ENCODE peak calls at places on chromosomes 16 and 17, in eight cellular contexts. K is AG04450, V is cardiac fibroblast, L is OCI-LY7, Q is retinal pigment epithelial cell, E is hepatocyte, D is suprapubic skin, O is cardiac muscle cell. J is an unnamed sample.

GRCh38 chr16:79171504-79172240 is 428.9 kb downstream of the MAF start:
- DNase-seq in K (no peak), V (no peak), L (no peak), Q (no peak), E (no peak), D (no peak), O (peak; percentile 28), J (no peak)

GRCh38 chr17:35898283-35899070 is 18.3 kb upstream of the CCL5 start:
- DNase-seq in K (no peak), V (no peak), L (no peak), Q (no peak), E (no peak), D (no peak), O (no peak), J (peak; percentile 56)

GRCh38 chr16:88194397-88195020 is 188.2 kb upstream of the ZNF469 start:
- DNase-seq in K (no peak), V (no peak), L (no peak), Q (no peak), E (peak; percentile 34), D (peak; percentile 88), O (no peak), J (no peak)

GRCh38 chr17:74565116-74565515 is 2.2 kb downstream of the CD300H start:
- DNase-seq in K (no peak), V (no peak), L (no peak), Q (no peak), E (no peak), D (no peak), O (no peak), J (no peak)

GRCh38 chr17:70865993-70866804 is 696.9 kb downstream of the KCNJ2 start:
- DNase-seq in K (no peak), V (peak; percentile 41), L (no peak), Q (no peak), E (no peak), D (no peak), O (no peak), J (no peak)

GRCh38 chr17:5629133-5629532 is 44.8 kb upstream of the NLRP1 start:
- DNase-seq in K (no peak), V (no peak), L (no peak), Q (no peak), E (no peak), D (no peak), O (no peak), J (no peak)

GRCh38 chr16:87420401-87421368 is 28.5 kb downstream of the MAP1LC3B start:
- DNase-seq in K (no peak), V (no peak), L (peak; percentile 8), Q (no peak), E (no peak), D (no peak), O (no peak), J (no peak)

GRCh38 chr17:50056217-50056960 is 479 bp downstream of the ITGA3 start:
- DNase-seq in K (no peak), V (peak; percentile 66), L (peak; percentile 82), Q (no peak), E (peak; percentile 87), D (no peak), O (peak; percentile 86), J (peak; percentile 74)

GRCh38 chr17:77327566-77328463 is 187.0 kb downstream of the SEC14L1 start:
- DNase-seq in K (no peak), V (no peak), L (peak; percentile 53), Q (no peak), E (peak; percentile 41), D (peak; percentile 57), O (no peak), J (no peak)

GRCh38 chr16:11996433-11997174 is 20.1 kb downstream of the SNX29 start:
- DNase-seq in K (no peak), V (no peak), L (no peak), Q (no peak), E (no peak), D (no peak), O (no peak), J (no peak)

GRCh38 chr17:37770631-37771518 is 26.0 kb upstream of the HNF1B start:
- DNase-seq in K (no peak), V (peak; percentile 70), L (peak; percentile 6), Q (no peak), E (peak; percentile 83), D (no peak), O (peak; percentile 71), J (peak; percentile 61)

GRCh38 chr16:47139561-47140185 is 4.1 kb downstream of the NETO2 start:
- DNase-seq in K (no peak), V (peak; percentile 3), L (no peak), Q (no peak), E (no peak), D (no peak), O (no peak), J (no peak)

GRCh38 chr17:42111901-42112551 is 488 bp downstream of the DHX58 start:
- DNase-seq in K (no peak), V (peak; percentile 41), L (no peak), Q (no peak), E (no peak), D (no peak), O (no peak), J (peak; percentile 28)

GRCh38 chr17:50659220-50659619 is 24.5 kb downstream of the ABCC3 start:
- DNase-seq in K (no peak), V (no peak), L (no peak), Q (no peak), E (no peak), D (no peak), O (no peak), J (no peak)

DNA sequence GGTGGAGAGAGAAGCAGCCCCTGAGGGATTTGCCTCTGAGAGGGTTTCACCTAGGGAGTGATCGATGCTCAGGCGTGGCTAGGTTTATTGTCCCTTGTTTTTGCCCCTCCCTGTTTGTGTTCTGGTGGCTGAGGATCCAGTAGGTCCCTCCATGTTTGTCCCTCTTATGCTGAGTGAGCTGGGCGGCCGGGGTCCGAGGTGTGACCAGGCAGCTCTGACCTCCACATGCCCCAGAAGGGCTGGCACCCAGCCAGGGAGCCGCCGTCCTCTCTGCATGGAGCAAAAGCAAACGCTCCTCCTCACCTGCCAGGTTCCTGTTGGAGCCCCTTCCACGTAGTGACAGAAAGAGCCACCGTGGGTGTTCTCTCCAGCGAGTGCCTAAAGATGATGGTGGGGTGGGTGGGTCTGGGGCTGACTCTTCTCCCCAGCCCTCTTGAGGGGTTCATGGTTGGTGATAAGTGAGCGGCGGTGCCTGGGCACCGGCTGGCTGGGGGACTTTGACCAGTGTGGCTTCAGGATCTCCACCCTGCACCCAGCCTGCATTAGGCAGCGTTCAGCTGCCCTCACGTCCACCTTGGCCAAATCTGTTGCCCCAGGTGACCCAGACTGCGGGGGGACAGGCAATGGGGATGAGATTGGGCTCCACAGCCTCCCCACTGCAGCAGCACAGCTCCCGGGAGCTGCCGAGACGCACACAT is 14.1 kb upstream of the NUDT16L1 start:
- DNase-seq in K (no peak), V (no peak), L (no peak), Q (no peak), E (no peak), D (no peak), O (peak; percentile 75), J (peak; percentile 45)
- H3K4me3 ChIP-seq in K (no peak overlapping the region), V (no peak overlapping the region), L (no peak overlapping the region), Q (no peak overlapping the region), E (no peak overlapping the region), D (peak overlapping the region; percentile 46), O (no peak overlapping the region), J (peak overlapping the region; percentile 39)

GRCh38 chr17:2799653-2800052 is 3.4 kb downstream of the RAP1GAP2 start:
- DNase-seq in K (no peak), V (no peak), L (no peak), Q (no peak), E (no peak), D (no peak), O (no peak), J (no peak)

GRCh38 chr17:2797632-2798031 is 1.4 kb downstream of the RAP1GAP2 start:
- DNase-seq in K (no peak), V (no peak), L (no peak), Q (no peak), E (no peak), D (no peak), O (no peak), J (no peak)

GRCh38 chr17:2798679-2799078 is 2.4 kb downstream of the RAP1GAP2 start:
- DNase-seq in K (no peak), V (no peak), L (no peak), Q (no peak), E (no peak), D (no peak), O (no peak), J (no peak)

GRCh38 chr17:2797226-2797625 is 988 bp downstream of the RAP1GAP2 start:
- DNase-seq in K (no peak), V (no peak), L (no peak), Q (no peak), E (no peak), D (no peak), O (no peak), J (no peak)

GRCh38 chr17:2798188-2798587 is 1.9 kb downstream of the RAP1GAP2 start:
- DNase-seq in K (no peak), V (no peak), L (no peak), Q (no peak), E (no peak), D (no peak), O (no peak), J (no peak)
- H3K4me3 ChIP-seq in K (no peak overlapping the region), V (no peak overlapping the region), L (no peak overlapping the region), Q (no peak overlapping the region), E (no peak overlapping the region), D (no peak overlapping the region), O (no peak overlapping the region), J (no peak overlapping the region)

DNA sequence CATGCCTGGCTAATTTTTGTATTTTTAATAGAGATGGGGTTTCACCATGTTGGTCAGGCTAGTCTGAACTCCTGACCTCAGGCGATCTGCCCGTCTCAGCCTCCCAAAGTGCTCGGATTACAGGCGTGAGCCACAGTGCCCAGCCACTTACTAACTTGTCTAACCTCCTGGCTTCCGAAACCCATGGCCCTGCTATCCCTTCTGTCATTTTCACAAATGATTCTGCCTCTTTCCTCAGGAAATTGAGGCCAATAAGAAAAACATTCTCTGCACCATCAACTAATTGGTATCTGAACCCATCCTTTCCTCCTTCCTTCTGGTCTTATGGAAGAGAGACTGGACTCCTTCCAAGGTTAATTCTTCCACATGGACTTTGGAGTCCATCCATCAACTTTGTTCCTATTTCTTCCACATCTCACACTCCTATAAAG is 27.9 kb upstream of the TNRC6A start:
- DNase-seq in K (no peak), V (peak; percentile 85), L (no peak), Q (no peak), E (no peak), D (no peak), O (no peak), J (no peak)
- H3K4me3 ChIP-seq in K (no peak overlapping the region), V (no peak overlapping the region), L (no peak overlapping the region), Q (no peak overlapping the region), E (no peak overlapping the region), D (no peak overlapping the region), O (no peak overlapping the region), J (no peak overlapping the region)

DNA sequence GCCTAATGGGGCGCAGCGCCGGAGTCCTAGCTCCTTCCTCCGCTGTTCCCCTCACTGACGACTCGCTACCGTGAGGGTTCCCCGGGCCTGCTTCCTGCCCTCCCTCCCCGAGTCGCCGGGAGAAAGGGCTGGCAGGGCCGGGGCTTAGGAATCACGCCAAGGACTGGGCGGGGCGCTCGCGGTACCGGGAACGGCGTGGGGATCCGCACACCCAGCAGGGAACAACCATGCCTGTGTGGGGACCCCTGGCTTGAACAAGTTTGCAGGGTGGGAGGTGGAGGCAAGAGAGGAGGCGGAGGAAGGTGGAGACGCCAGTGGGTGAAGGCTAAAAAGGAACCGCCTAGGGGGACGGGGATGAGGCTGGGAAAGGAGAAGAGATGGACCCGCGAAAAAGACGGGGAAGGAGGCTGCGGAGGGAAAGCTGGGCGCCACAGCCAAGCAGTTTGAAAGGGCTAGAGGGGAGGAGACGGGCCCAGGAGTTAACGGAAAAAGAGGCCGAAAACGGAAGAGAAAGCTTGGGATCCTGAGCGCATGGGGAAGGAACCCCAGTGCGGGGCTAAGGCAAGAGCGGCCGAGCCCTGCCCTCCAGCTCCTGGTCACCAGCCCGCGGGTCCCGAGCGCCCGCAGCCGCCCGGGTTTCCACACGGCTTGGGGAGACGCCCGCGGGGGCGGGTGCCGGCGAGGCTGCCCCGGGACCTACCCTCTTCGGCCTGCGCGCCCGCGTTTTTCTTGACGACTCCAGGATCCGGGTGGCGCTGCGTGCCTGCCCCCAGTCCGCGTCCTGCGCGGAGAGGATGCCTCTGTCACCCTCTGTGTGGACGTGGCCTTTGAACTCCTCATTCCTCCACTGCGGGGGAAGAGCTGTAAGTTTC is 1.3 kb upstream of the CDH11 start:
- DNase-seq in K (no peak), V (peak; percentile 78), L (no peak), Q (no peak), E (peak; percentile 72), D (peak; percentile 84), O (peak; percentile 55), J (peak; percentile 33)
- H3K4me3 ChIP-seq in K (peak overlapping the region; percentile 72), V (peak overlapping the region; percentile 68), L (no peak overlapping the region), Q (peak overlapping the region; percentile 64), E (peak overlapping the region; percentile 76), D (peak overlapping the region; percentile 69), O (peak overlapping the region; percentile 56), J (peak overlapping the region; percentile 44)

J was measured in prostate gland.